ENCODE peak calls at places on chromosomes 4 and X, in eight cellular contexts. I is right cardiac atrium, P is SJSA1, D is heart right ventricle, W is bronchial epithelial cell, C is psoas muscle, E is fibroblast of lung, S is cardiac muscle cell. V is an unnamed sample. For H3K27me3, the result is how much of the 10 kb centered on the place peaks cover.

GRCh38 chr4:130238121-130238520 is 1142.2 kb downstream of the C4orf33 start:
- DNase-seq in P (no peak), E (peak), C (no peak), S (no peak), I (no peak), W (no peak), D (no peak), V (no peak)

GRCh38 chr4:184400375-184400870 is 73.9 kb downstream of the IRF2 start:
- DNase-seq in E (peak), P (peak), I (no peak), W (peak), C (peak), S (peak), D (no peak), V (peak)

GRCh38 chrX:119606508-119607389 is 525 bp upstream of the NKRF start:
- DNase-seq in I (no peak), P (no peak), E (peak), C (no peak), S (peak), W (peak), D (no peak), V (peak)

GRCh38 chr4:85940131-85940530 is 419.7 kb downstream of the MAPK10 start:
- DNase-seq in D (no peak), W (no peak), C (no peak), S (no peak), P (no peak), E (no peak), I (no peak), V (no peak)

GRCh38 chrX:45710081-45710801 is 509.6 kb upstream of the DIPK2B start:
- DNase-seq in P (peak), E (peak), I (no peak), W (peak), D (no peak), S (peak), C (no peak), V (peak)

GRCh38 chr4:158121203-158121586 is 51.6 kb downstream of the GASK1B start:
- DNase-seq in S (peak), E (peak), I (no peak), C (no peak), W (peak), P (peak), D (no peak), V (peak)

GRCh38 chr4:19803406-19803805 is 448.3 kb upstream of the SLIT2 start:
- DNase-seq in D (no peak), P (peak), I (no peak), W (no peak), C (no peak), E (peak), S (no peak), V (no peak)

GRCh38 chrX:17007134-17007768 is 60.8 kb downstream of the REPS2 start:
- DNase-seq in D (no peak), P (no peak), E (peak), C (no peak), S (peak), I (peak), W (no peak), V (no peak)

GRCh38 chr4:149749769-149750168 is 65.9 kb downstream of the IQCM start:
- DNase-seq in D (no peak), W (no peak), E (no peak), S (no peak), I (no peak), C (no peak), P (peak), V (no peak)

GRCh38 chr4:109266891-109267290 is 35.6 kb downstream of the COL25A1 start:
- DNase-seq in S (no peak), C (no peak), I (no peak), P (no peak), W (no peak), E (no peak), D (no peak), V (no peak)

GRCh38 chr4:103091601-103092223 is 7.9 kb downstream of the BDH2 start:
- DNase-seq in I (no peak), P (peak), E (peak), S (peak), C (no peak), D (no peak), W (peak), V (no peak)

GRCh38 chr4:3484057-3484973 is 21.2 kb downstream of the DOK7 start:
- DNase-seq in D (peak), S (no peak), P (no peak), C (peak), W (peak), E (no peak), I (peak), V (no peak)
- H3K27me3 ChIP-seq in D (half or more), S (under half), P (under half), C (under half), W (under half), E (under half), I (under half), V (under half)

GRCh38 chrX:151538190-151539122 is 25.0 kb upstream of the PASD1 start:
- DNase-seq in S (no peak), P (no peak), C (no peak), D (no peak), E (no peak), W (peak), I (no peak), V (no peak)
- H3K27me3 ChIP-seq in S (under half), P (under half), C (under half), D (under half), E (under half), W (under half), I (under half), V (under half)

GRCh38 chrX:69280956-69281355 is 115.7 kb upstream of the PJA1 start:
- DNase-seq in S (no peak), E (no peak), C (no peak), P (no peak), W (no peak), D (no peak), I (no peak), V (no peak)
- H3K27me3 ChIP-seq in S (under half), E (under half), C (under half), P (under half), W (under half), D (under half), I (under half), V (under half)

GRCh38 chr4:62709618-62710252 is 1509.6 kb downstream of the ADGRL3 start:
- DNase-seq in I (no peak), P (no peak), E (peak), S (peak), C (no peak), D (no peak), W (peak), V (no peak)
- H3K27me3 ChIP-seq in I (under half), P (under half), E (under half), S (under half), C (under half), D (under half), W (under half), V (under half)

GRCh38 chrX:134847133-134847532 is 143.7 kb upstream of the SMIM10 start:
- DNase-seq in S (no peak), C (no peak), W (peak), D (no peak), E (no peak), P (no peak), I (no peak), V (no peak)
- H3K27me3 ChIP-seq in S (under half), C (under half), W (under half), D (under half), E (under half), P (under half), I (under half), V (under half)

DNA sequence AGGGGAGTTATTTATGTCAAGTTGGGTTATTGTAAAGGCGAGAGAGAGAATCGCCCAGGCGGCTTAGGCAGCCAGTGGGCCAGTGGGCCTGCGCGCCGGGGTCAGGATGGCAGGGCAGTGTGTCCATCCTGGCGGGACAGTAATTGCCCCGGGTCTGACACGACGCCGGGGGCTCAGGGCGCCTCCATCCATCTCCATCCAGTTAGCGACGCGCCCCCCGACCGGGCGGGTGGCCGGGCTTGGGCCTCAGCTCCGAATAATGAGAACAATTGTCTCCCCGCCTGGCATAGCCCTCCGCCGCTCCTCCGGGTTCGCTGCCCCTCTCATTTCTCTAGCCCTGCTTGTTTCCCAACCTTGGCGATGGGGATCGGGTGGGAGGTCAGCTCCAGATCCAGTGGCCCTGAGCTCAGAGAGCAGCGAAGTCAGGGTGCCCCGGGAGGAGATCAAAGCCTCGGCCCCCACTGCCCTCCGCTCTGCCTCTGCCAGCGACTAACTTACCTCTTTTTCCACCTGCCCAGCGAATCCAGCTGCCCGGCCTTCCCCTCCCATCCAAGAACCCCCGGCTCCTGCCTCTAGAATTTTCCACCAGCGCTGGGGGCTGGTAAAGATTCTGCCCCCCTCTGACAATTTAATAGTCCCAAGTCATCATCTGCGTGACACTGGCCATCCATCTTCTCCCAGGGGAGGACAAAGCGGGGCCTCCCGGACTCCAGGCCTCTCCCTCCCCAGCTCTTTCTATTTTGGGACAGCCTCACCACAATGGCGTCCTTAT is 56.9 kb upstream of the TMEM33 start:
- DNase-seq in D (no peak), E (no peak), W (no peak), C (peak), P (no peak), S (no peak), I (no peak), V (no peak)
- H3K27me3 ChIP-seq in D (half or more), E (half or more), W (half or more), C (half or more), P (under half), S (half or more), I (under half), V (half or more)

DNA sequence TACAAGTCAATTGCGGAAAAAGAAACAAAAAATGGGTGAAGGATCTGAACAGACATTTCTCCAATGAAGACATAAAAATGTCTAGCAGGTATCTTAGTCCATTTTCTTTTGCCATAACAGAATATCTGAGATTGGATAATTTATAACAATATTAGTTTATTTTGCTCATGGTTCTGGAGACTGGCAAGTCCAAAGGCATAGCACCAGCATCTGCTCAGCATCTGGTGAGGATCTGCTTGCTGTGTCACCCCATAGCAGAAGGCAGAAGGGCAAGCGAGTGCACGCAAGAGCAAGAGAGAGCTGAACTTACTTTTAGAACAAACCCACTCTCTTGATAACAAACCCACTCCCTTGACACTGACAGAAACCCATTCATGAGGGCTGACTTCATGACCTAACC is 29.7 kb downstream of the GAB3 start:
- DNase-seq in W (no peak), P (no peak), S (no peak), D (no peak), E (no peak), I (no peak), C (no peak), V (no peak)
- H3K27me3 ChIP-seq in W (under half), P (under half), S (under half), D (under half), E (under half), I (under half), C (under half), V (under half)

GRCh38 chrX:134894373-134894895 is 96.4 kb upstream of the SMIM10 start:
- DNase-seq in P (no peak), S (no peak), W (no peak), I (no peak), C (no peak), E (no peak), D (no peak), V (no peak)
- H3K27me3 ChIP-seq in P (under half), S (under half), W (under half), I (under half), C (under half), E (under half), D (under half), V (under half)

V was measured in BJ.